ENCODE peak calls at places on chromosomes 1 and 21, in seven cellular contexts. S is WTC11, M is HCT116, A is GM12878, Y is K562, J is H1, P is HepG2. E is an unnamed sample.

GRCh38 chr21:44537930-44538911 is 1.8 kb downstream of the KRTAP10-1 start:
- DNase-seq in A (no peak), Y (no peak), J (peak), S (no peak), M (no peak), P (no peak), E (no peak)

GRCh38 chr21:29304577-29304976 is 5.9 kb downstream of the BACH1 start:
- DNase-seq in M (no peak), S (no peak), Y (no peak), P (no peak), A (no peak), J (no peak), E (no peak)

GRCh38 chr1:14082331-14082730 is 382.3 kb downstream of the PRDM2 start:
- DNase-seq in Y (no peak), A (no peak), P (no peak), S (no peak), M (no peak), J (no peak), E (no peak)

GRCh38 chr1:149986486-149987296 is 23.8 kb downstream of the OTUD7B start:
- DNase-seq in Y (no peak), P (no peak), S (no peak), J (no peak), M (no peak), A (no peak), E (no peak)

GRCh38 chr1:53658489-53659230 is 80.3 kb downstream of the GLIS1 start:
- DNase-seq in A (no peak), J (no peak), Y (no peak), S (no peak), P (no peak), M (no peak), E (no peak)

GRCh38 chr21:27036736-27037301 is 69.9 kb upstream of the ADAMTS5 start:
- DNase-seq in S (no peak), Y (no peak), M (no peak), A (no peak), J (no peak), P (no peak), E (no peak)

GRCh38 chr1:54312874-54313316 is 93.3 kb downstream of the SSBP3 start:
- DNase-seq in A (no peak), M (no peak), S (peak), P (peak), J (no peak), Y (no peak), E (no peak)

GRCh38 chr1:185442065-185442464 is 125.0 kb upstream of the IVNS1ABP start:
- DNase-seq in P (no peak), J (no peak), M (no peak), Y (no peak), A (no peak), S (no peak), E (no peak)

GRCh38 chr1:115129071-115129640 is 39.9 kb upstream of the TSPAN2 start:
- DNase-seq in P (no peak), M (no peak), Y (no peak), S (no peak), A (no peak), J (no peak), E (no peak)

GRCh38 chr21:18155508-18156193 is 89.0 kb upstream of the CHODL start:
- DNase-seq in S (no peak), Y (no peak), M (no peak), J (no peak), P (no peak), A (no peak), E (no peak)

GRCh38 chr21:42533963-42534355 is 20.3 kb downstream of the SLC37A1 start:
- DNase-seq in P (no peak), A (no peak), J (no peak), S (no peak), Y (no peak), M (no peak), E (no peak)

GRCh38 chr1:32651461-32652073 is 559 bp downstream of the RBBP4 start:
- DNase-seq in A (no peak), S (no peak), M (peak), J (no peak), P (no peak), Y (no peak), E (no peak)

GRCh38 chr1:5856246-5856815 is 135.9 kb downstream of the NPHP4 start:
- DNase-seq in A (no peak), J (no peak), P (peak), Y (peak), M (peak), S (no peak), E (no peak)

GRCh38 chr1:156684227-156684782 is 7.1 kb upstream of the NES start:
- DNase-seq in M (no peak), J (no peak), P (no peak), Y (peak), A (no peak), S (no peak), E (no peak)

GRCh38 chr21:15204140-15204774 is 139.5 kb upstream of the NRIP1 start:
- DNase-seq in S (no peak), P (no peak), M (no peak), Y (no peak), A (no peak), J (no peak), E (peak)

GRCh38 chr1:92476071-92476607 is 10.6 kb downstream of the GFI1 start:
- DNase-seq in S (peak), P (no peak), A (no peak), M (no peak), J (peak), Y (no peak), E (no peak)

GRCh38 chr1:227894831-227895451 is 52.8 kb downstream of the WNT9A start:
- DNase-seq in P (no peak), J (peak), Y (no peak), A (no peak), S (peak), M (no peak), E (no peak)

GRCh38 chr1:96478228-96478627 is 243.4 kb upstream of the PTBP2 start:
- DNase-seq in P (no peak), M (no peak), J (no peak), S (no peak), Y (no peak), A (no peak), E (no peak)

GRCh38 chr1:96474985-96475743 is 246.4 kb upstream of the PTBP2 start:
- DNase-seq in J (no peak), M (no peak), Y (no peak), A (no peak), S (peak), P (no peak), E (no peak)

GRCh38 chr1:96472471-96472870 is 249.1 kb upstream of the PTBP2 start:
- DNase-seq in A (no peak), M (no peak), Y (no peak), P (no peak), J (no peak), S (no peak), E (no peak)

GRCh38 chr1:96475882-96476281 is 245.7 kb upstream of the PTBP2 start:
- DNase-seq in A (no peak), Y (no peak), S (no peak), P (no peak), J (no peak), M (no peak), E (no peak)

GRCh38 chr1:96473791-96474452 is 247.7 kb upstream of the PTBP2 start:
- DNase-seq in Y (no peak), P (no peak), M (no peak), S (no peak), J (no peak), A (no peak), E (no peak)
- TF ChIP-seq SP1 in Y (no peak), P (no peak), M (no peak), S (no peak), J (no peak), A (no peak), E (no peak)

DNA sequence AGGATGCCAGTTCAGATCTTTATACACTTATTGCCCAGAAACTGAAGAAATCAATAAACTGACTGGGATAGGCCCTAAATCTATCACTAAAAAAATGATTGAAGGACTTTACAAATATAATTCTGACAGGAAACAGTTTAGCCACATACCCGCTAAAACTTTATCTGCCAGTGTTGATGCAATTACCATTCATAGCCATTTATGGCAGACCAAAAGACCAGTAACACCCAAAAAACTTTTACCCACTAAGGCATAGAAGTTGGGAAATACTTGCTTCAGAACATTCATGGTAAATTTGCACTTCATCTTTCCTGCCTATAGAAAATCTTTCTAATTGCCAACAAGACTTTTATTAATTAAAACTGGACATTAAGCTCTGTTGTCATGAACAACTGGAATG is 15.0 kb upstream of the GPR25 start:
- DNase-seq in A (no peak), J (no peak), P (no peak), Y (no peak), S (no peak), M (no peak), E (no peak)
- TF ChIP-seq SP1 in A (no peak), J (no peak), P (no peak), Y (no peak), S (no peak), M (no peak), E (no peak)

GRCh38 chr1:177964336-177964735 is 5.5 kb downstream of the SEC16B start:
- DNase-seq in A (no peak), J (no peak), Y (no peak), P (no peak), S (no peak), M (no peak), E (no peak)

GRCh38 chr1:177954076-177954475 is 15.8 kb downstream of the SEC16B start:
- DNase-seq in S (no peak), Y (no peak), M (no peak), A (no peak), P (no peak), J (no peak), E (no peak)

GRCh38 chr1:177958092-177958491 is 11.8 kb downstream of the SEC16B start:
- DNase-seq in Y (no peak), S (no peak), M (no peak), A (no peak), P (no peak), J (no peak), E (no peak)

GRCh38 chr1:177960939-177961622 is 8.8 kb downstream of the SEC16B start:
- DNase-seq in J (no peak), M (no peak), A (no peak), S (no peak), Y (no peak), P (no peak), E (no peak)

DNA sequence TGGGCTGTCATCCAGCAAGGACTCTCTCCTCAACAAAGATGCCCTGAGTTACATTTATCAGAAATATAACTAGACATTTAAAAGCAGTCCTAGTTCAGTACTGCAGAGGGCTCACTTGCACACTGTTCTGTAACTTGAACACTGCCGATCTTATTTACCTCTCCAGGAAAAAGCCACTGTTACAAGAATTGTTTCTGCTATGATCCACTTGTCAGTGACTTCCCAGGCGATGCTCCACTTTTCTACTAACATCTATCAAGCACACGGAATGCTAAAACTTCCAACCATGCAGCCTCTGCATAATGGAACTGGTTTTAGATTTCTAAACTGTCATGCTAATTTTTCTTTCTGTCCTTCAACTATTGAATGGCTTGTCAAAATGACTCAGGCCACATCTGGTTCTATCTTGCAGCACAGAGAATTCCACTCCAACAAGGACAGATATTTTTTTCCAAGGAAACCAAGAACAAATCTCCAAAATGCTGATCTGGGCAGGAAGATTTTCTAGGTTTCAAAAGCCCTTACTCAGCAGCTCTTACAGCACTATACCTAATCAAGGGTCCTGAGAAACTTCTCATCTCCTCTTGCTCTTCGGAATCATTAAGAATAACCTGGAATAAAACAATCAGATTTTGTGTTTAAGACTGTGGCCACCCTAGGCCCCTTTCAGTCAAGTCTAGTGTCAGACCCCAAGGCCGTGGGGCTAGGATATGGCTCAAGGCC is 9.9 kb downstream of the SEC16B start:
- DNase-seq in M (no peak), J (no peak), A (no peak), S (no peak), Y (no peak), P (peak), E (peak)
- TF ChIP-seq SP1 in M (no peak), J (no peak), A (no peak), S (no peak), Y (no peak), P (no peak), E (no peak)

GRCh38 chr1:166489356-166489669 is 322.5 kb upstream of the FAM78B start:
- DNase-seq in M (no peak), A (no peak), Y (no peak), J (no peak), S (no peak), P (no peak), E (no peak)
- TF ChIP-seq SP1 in M (no peak), A (no peak), Y (no peak), J (no peak), S (no peak), P (no peak), E (no peak)

DNA sequence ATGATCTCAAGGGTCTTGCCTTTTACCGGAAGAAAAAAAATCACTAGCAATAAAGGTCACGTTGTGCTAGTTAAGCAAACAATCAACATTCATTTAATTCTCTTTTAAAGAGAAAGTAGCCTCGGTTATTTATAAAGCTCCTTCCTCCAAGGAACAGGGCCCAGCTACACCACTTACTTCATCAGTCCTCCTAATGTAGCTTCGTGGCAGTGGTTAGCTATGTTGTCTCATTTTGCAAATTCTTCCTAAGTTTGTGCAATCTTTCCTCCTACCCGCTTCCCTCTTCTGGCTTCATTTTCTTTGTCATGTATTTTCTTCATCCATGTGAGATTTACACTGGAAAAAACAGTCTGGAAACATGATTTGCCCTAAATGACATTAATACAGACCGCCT is 554.2 kb downstream of the NUF2 start:
- DNase-seq in Y (no peak), P (no peak), S (no peak), J (no peak), M (no peak), A (no peak), E (no peak)
- TF ChIP-seq SP1 in Y (no peak), P (no peak), S (no peak), J (no peak), M (no peak), A (no peak), E (no peak)

DNA sequence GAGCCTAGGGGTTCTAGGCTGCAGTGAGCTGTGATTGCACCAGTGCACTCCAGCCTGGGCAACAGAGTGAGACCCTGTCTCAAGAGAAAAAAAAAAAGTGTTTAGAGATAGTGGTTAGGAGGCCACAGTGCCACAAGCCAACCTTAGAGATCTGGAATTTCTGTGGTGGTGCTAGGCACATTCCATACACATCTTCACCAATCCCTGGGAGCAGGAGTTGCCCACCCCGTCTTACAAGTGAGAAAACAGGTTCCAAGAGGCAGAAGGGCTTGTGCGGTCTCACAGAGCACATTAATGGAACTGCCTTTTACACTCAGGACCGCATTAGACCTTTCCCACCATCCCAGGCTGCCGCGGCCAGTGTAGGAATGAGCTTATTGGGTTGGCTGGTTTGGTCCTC is 93.2 kb downstream of the EPHB2 start:
- DNase-seq in J (no peak), P (no peak), Y (no peak), S (no peak), M (no peak), A (no peak), E (no peak)
- TF ChIP-seq SP1 in J (no peak), P (no peak), Y (no peak), S (no peak), M (no peak), A (no peak), E (no peak)

DNA sequence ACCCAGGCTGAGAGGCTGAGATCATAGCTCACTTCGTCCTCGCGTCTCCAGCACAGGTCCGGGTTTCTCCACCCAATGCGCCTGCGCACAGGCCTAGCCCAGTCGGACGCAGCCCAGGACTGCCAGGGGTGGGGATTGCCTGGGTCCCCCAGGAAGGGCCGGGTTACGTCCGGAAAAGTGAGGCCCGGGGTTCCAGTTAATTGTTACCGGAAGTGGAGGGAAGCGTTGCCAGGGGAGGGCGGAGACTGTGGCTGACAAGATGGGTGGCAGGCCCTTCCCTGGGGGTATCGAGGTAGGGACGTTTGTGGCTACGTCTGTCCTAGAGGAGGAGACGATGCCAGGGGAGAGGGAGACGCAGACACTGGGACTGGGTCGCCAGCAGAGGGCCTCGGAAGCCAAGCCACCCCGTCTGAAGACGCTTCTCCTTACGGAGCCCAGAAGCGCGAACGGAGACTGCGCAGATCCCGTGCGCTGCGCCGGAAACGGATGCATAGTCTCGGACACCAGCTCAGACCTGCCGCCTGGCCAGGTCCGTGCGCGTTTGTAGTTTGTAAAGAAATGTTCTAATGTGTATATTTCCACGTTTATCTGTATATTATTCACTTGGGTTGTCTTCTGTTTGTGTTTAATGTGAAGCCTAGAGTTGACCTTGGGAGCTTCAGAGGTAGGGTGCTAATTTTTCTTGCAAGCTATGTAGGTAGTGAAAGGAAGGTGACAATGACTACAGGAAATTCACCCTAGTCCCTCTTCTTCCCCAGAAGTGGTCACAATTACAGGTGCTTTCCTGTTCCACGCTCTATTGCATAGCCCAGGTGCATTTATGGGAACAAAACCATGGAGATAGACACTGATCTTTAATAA is 7.3 kb downstream of the RSRP1 start:
- DNase-seq in J (peak), M (peak), S (peak), P (peak), Y (peak), A (peak), E (peak)
- TF ChIP-seq SP1 in J (no peak), M (no peak), S (peak), P (no peak), Y (peak), A (peak), E (no peak)

DNA sequence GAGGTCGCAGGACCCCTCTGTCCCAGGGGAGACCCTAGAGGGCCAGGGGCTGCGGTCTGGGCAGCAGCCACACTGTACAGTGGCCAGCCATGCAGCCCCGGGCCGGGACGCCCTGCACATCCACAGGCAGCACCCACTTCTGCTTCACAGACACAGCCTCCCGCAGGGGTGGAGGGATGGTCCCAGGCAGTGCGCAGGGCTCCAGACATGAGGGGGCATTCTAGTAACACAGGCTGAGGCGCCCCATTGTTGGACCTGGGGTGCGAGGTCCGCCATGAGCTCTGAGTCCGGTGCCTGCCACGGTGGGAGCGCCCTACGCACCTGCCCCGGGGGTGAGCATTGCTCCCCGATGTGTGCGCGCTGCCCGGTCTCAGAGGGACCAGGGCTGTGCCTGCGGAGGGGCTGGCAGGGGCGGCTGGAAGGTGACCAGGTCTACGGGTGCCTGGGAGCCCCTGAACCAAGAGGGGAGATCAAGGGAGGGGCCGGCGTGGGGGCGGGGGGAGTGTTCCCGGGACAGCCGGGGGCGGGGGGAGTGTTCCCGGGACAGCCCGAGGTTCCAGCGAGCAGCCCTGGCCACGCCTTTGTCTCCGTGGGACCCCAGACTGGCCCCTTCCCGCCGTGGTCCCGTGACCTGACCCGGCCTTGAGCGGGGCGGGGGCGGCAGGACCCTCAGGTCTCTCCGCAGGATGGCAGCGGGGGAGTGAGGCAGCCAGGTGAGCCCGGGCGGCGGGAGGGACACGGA is 4.5 kb downstream of the MMEL1 start:
- DNase-seq in Y (no peak), J (no peak), P (no peak), S (no peak), M (no peak), A (no peak), E (no peak)
- TF ChIP-seq SP1 in Y (no peak), J (no peak), P (no peak), S (no peak), M (no peak), A (no peak), E (no peak)